ENCODE peak calls at places on chromosomes 16 and 17, in six cellular contexts. Z is HCT116, C is SK-N-SH, K is K562, O is GM12878, H is H1. U is an unnamed sample.

GRCh38 chr17:38357488-38358123 is 6.0 kb downstream of the SOCS7 start:
- DNase-seq in Z (no peak), C (peak; percentile 52), K (no peak), O (no peak), H (no peak), U (no peak)

GRCh38 chr16:2852003-2852730 is 5.8 kb downstream of the PRSS22 start:
- DNase-seq in Z (no peak), C (peak; percentile 34), K (no peak), O (no peak), H (no peak), U (no peak)

GRCh38 chr16:4689864-4690704 is 3.3 kb upstream of the NUDT16L1 start:
- DNase-seq in Z (no peak), C (peak; percentile 4), K (no peak), O (no peak), H (no peak), U (no peak)

GRCh38 chr16:57623251-57624043 is 5.0 kb upstream of the ADGRG1 start:
- DNase-seq in Z (peak; percentile 55), C (no peak), K (peak; percentile 79), O (no peak), H (peak; percentile 64), U (peak; percentile 65)

GRCh38 chr16:75304521-75305363 is 53.3 kb upstream of the BCAR1 start:
- DNase-seq in Z (peak; percentile 10), C (no peak), K (peak; percentile 54), O (no peak), H (no peak), U (no peak)

GRCh38 chr17:62625870-62626200 is 1.6 kb upstream of the MRC2 start:
- DNase-seq in Z (no peak), C (peak; percentile 13), K (no peak), O (no peak), H (no peak), U (no peak)

GRCh38 chr17:72887322-72887721 is 205.2 kb downstream of the SLC39A11 start:
- DNase-seq in Z (no peak), C (no peak), K (no peak), O (no peak), H (no peak), U (no peak)

GRCh38 chr17:57584050-57584551 is 161.0 kb downstream of the CCDC182 start:
- DNase-seq in Z (no peak), C (peak; percentile 83), K (no peak), O (no peak), H (no peak), U (no peak)

GRCh38 chr17:69434164-69434579 is 19.7 kb downstream of the MAP2K6 start:
- DNase-seq in Z (no peak), C (no peak), K (no peak), O (no peak), H (no peak), U (peak; percentile 20)

GRCh38 chr17:66960623-66961022 is 3.9 kb upstream of the CACNG4 start:
- DNase-seq in Z (no peak), C (no peak), K (no peak), O (no peak), H (no peak), U (no peak)

GRCh38 chr16:29012913-29013641 is 28.2 kb downstream of the LAT start:
- DNase-seq in Z (no peak), C (no peak), K (no peak), O (no peak), H (no peak), U (no peak)

GRCh38 chr16:27446721-27447120 is 44.7 kb downstream of the IL21R start:
- DNase-seq in Z (no peak), C (no peak), K (no peak), O (no peak), H (no peak), U (no peak)

GRCh38 chr17:50883850-50884291 is 17.7 kb upstream of the TOB1 start:
- DNase-seq in Z (no peak), C (no peak), K (no peak), O (no peak), H (no peak), U (no peak)

GRCh38 chr16:57066625-57067024 is 25.8 kb upstream of the CPNE2 start:
- DNase-seq in Z (no peak), C (no peak), K (no peak), O (no peak), H (no peak), U (no peak)

GRCh38 chr16:88922114-88922825 is 54.7 kb downstream of the CBFA2T3 start:
- DNase-seq in Z (no peak), C (no peak), K (no peak), O (no peak), H (peak; percentile 67), U (peak; percentile 91)

GRCh38 chr17:76678330-76678729 is 32.4 kb downstream of the MXRA7 start:
- DNase-seq in Z (no peak), C (no peak), K (peak; percentile 3), O (no peak), H (no peak), U (no peak)

GRCh38 chr17:63035695-63036094 is 69.7 kb downstream of the TANC2 start:
- DNase-seq in Z (no peak), C (no peak), K (no peak), O (no peak), H (no peak), U (no peak)

GRCh38 chr17:58358408-58359172 is 6.6 kb upstream of the SUPT4H1 start:
- DNase-seq in Z (no peak), C (no peak), K (no peak), O (no peak), H (no peak), U (no peak)

GRCh38 chr16:1678500-1679098 is 520 bp downstream of the JPT2 start:
- DNase-seq in Z (no peak), C (no peak), K (no peak), O (no peak), H (no peak), U (no peak)

GRCh38 chr17:31588034-31588433 is 196.6 kb downstream of the RAB11FIP4 start:
- DNase-seq in Z (no peak), C (no peak), K (no peak), O (no peak), H (no peak), U (no peak)

GRCh38 chr17:74776990-74777389 is 845 bp upstream of the NAT9 start:
- DNase-seq in Z (no peak), C (no peak), K (no peak), O (no peak), H (no peak), U (no peak)

GRCh38 chr17:45314761-45315549 is 1.9 kb downstream of the MAP3K14 start:
- DNase-seq in Z (no peak), C (no peak), K (no peak), O (no peak), H (no peak), U (no peak)

GRCh38 chr16:22093952-22094351 is 1.6 kb downstream of the VWA3A start:
- DNase-seq in Z (no peak), C (no peak), K (no peak), O (no peak), H (no peak), U (no peak)

GRCh38 chr16:89373355-89374110 is 116.8 kb downstream of the ANKRD11 start:
- DNase-seq in Z (no peak), C (no peak), K (no peak), O (no peak), H (no peak), U (no peak)

GRCh38 chr16:27217256-27217655 is 13.9 kb downstream of the KDM8 start:
- DNase-seq in Z (no peak), C (peak; percentile 62), K (peak; percentile 65), O (no peak), H (no peak), U (no peak)

GRCh38 chr16:11032000-11032921 is 87.9 kb downstream of the CLEC16A start:
- DNase-seq in Z (no peak), C (no peak), K (no peak), O (no peak), H (no peak), U (no peak)

GRCh38 chr17:2366747-2367494 is 29.6 kb downstream of the SGSM2 start:
- DNase-seq in Z (no peak), C (no peak), K (peak; percentile 32), O (no peak), H (peak; percentile 85), U (peak; percentile 45)

GRCh38 chr16:54140057-54140787 is 146.4 kb downstream of the IRX3 start:
- DNase-seq in Z (no peak), C (peak; percentile 23), K (no peak), O (no peak), H (no peak), U (no peak)
- TF ChIP-seq JUND in Z (no peak), C (no peak), K (no peak), O (no peak), H (no peak), U (no peak)

GRCh38 chr16:12646490-12647274 is 157.0 kb downstream of the CPPED1 start:
- DNase-seq in Z (no peak), C (peak; percentile 25), K (no peak), O (peak; percentile 70), H (no peak), U (no peak)
- TF ChIP-seq JUND in Z (no peak), C (peak; percentile 10), K (no peak), O (peak; percentile 19), H (no peak), U (no peak)

GRCh38 chr17:27751622-27752490 is 48.5 kb downstream of the NOS2 start:
- DNase-seq in Z (no peak), C (no peak), K (no peak), O (no peak), H (peak; percentile 35), U (no peak)
- TF ChIP-seq JUND in Z (no peak), C (no peak), K (no peak), O (no peak), H (no peak), U (no peak)

GRCh38 chr16:9306753-9307152 is 215.3 kb downstream of the HAPSTR1 start:
- DNase-seq in Z (no peak), C (no peak), K (no peak), O (no peak), H (no peak), U (no peak)

GRCh38 chr16:9309844-9310243 is 218.4 kb downstream of the HAPSTR1 start:
- DNase-seq in Z (no peak), C (no peak), K (no peak), O (no peak), H (no peak), U (no peak)

GRCh38 chr16:9308300-9309209 is 217.1 kb downstream of the HAPSTR1 start:
- DNase-seq in Z (no peak), C (no peak), K (no peak), O (no peak), H (no peak), U (no peak)

GRCh38 chr16:9316008-9316407 is 224.6 kb downstream of the HAPSTR1 start:
- DNase-seq in Z (no peak), C (no peak), K (no peak), O (no peak), H (no peak), U (no peak)

GRCh38 chr16:9311303-9311954 is 220.0 kb downstream of the HAPSTR1 start:
- DNase-seq in Z (no peak), C (no peak), K (no peak), O (no peak), H (peak; percentile 54), U (no peak)
- TF ChIP-seq JUND in Z (no peak), C (no peak), K (no peak), O (no peak), H (no peak), U (no peak)

GRCh38 chr17:41695134-41695661 is 6.5 kb downstream of the EIF1 start:
- DNase-seq in Z (no peak), C (no peak), K (no peak), O (no peak), H (no peak), U (no peak)
- TF ChIP-seq JUND in Z (no peak), C (no peak), K (no peak), O (no peak), H (no peak), U (no peak)

GRCh38 chr17:40179923-40180659 is 2.8 kb downstream of the RAPGEFL1 start:
- DNase-seq in Z (no peak), C (no peak), K (no peak), O (no peak), H (no peak), U (peak; percentile 35)
- TF ChIP-seq JUND in Z (peak; percentile 37), C (no peak), K (no peak), O (no peak), H (no peak), U (no peak)